ENCODE peak calls at places on chromosomes 16 and 17, in seven cellular contexts. One of them, this sample, is unnamed.

GRCh38 chr16:19094542-19095365 is 19.0 kb upstream of the ITPRIPL2 start:
- DNase-seq in fibroblast of lung: peak; percentile 28
- DNase-seq in neural progenitor cell: no peak
- DNase-seq in left lung: no peak
- DNase-seq in pancreas: no peak
- DNase-seq in tibial artery: no peak
- DNase-seq in body of pancreas: peak; percentile 75
- DNase-seq in this sample: no peak

GRCh38 chr16:88452485-88453216 is 429 bp upstream of the ZFPM1 start:
- DNase-seq in left lung: peak; percentile 98
- DNase-seq in neural progenitor cell: peak; percentile 96
- DNase-seq in tibial artery: peak; percentile 95
- DNase-seq in body of pancreas: peak; percentile 100
- DNase-seq in pancreas: peak; percentile 100
- DNase-seq in fibroblast of lung: peak; percentile 93
- DNase-seq in this sample: peak; percentile 96

GRCh38 chr16:27572711-27573110 is 22.8 kb downstream of the KATNIP start:
- DNase-seq in fibroblast of lung: peak; percentile 19
- DNase-seq in body of pancreas: no peak
- DNase-seq in pancreas: no peak
- DNase-seq in neural progenitor cell: no peak
- DNase-seq in left lung: no peak
- DNase-seq in tibial artery: no peak
- DNase-seq in this sample: no peak

GRCh38 chr17:59375858-59376257 is 44.4 kb downstream of the YPEL2 start:
- DNase-seq in fibroblast of lung: no peak
- DNase-seq in pancreas: no peak
- DNase-seq in neural progenitor cell: no peak
- DNase-seq in body of pancreas: no peak
- DNase-seq in left lung: no peak
- DNase-seq in tibial artery: no peak
- DNase-seq in this sample: no peak

GRCh38 chr17:21419299-21420239 is 43.4 kb downstream of the KCNJ12 start:
- DNase-seq in neural progenitor cell: no peak
- DNase-seq in tibial artery: no peak
- DNase-seq in body of pancreas: no peak
- DNase-seq in pancreas: no peak
- DNase-seq in left lung: peak; percentile 27
- DNase-seq in fibroblast of lung: no peak
- DNase-seq in this sample: peak; percentile 48

GRCh38 chr17:58960068-58960467 is 146.6 kb downstream of the TRIM37 start:
- DNase-seq in left lung: no peak
- DNase-seq in fibroblast of lung: peak; percentile 62
- DNase-seq in tibial artery: no peak
- DNase-seq in neural progenitor cell: no peak
- DNase-seq in body of pancreas: peak; percentile 13
- DNase-seq in pancreas: no peak
- DNase-seq in this sample: no peak

GRCh38 chr17:80470603-80471002 is 5.8 kb downstream of the NPTX1 start:
- DNase-seq in tibial artery: no peak
- DNase-seq in body of pancreas: no peak
- DNase-seq in fibroblast of lung: no peak
- DNase-seq in left lung: no peak
- DNase-seq in neural progenitor cell: no peak
- DNase-seq in pancreas: no peak
- DNase-seq in this sample: no peak

GRCh38 chr16:67800252-67801046 is 5.9 kb downstream of the RANBP10 start:
- DNase-seq in body of pancreas: no peak
- DNase-seq in neural progenitor cell: no peak
- DNase-seq in tibial artery: no peak
- DNase-seq in left lung: no peak
- DNase-seq in pancreas: no peak
- DNase-seq in fibroblast of lung: no peak
- DNase-seq in this sample: no peak

GRCh38 chr17:44086364-44087311 is 16.1 kb downstream of the G6PC3 start:
- DNase-seq in fibroblast of lung: peak; percentile 85
- DNase-seq in left lung: peak; percentile 57
- DNase-seq in body of pancreas: peak; percentile 28
- DNase-seq in neural progenitor cell: peak; percentile 67
- DNase-seq in pancreas: no peak
- DNase-seq in tibial artery: no peak
- DNase-seq in this sample: peak; percentile 89

GRCh38 chr17:29212681-29213121 is 32.5 kb upstream of the MYO18A start:
- DNase-seq in body of pancreas: no peak
- DNase-seq in pancreas: no peak
- DNase-seq in fibroblast of lung: no peak
- DNase-seq in left lung: no peak
- DNase-seq in neural progenitor cell: no peak
- DNase-seq in tibial artery: no peak
- DNase-seq in this sample: no peak

GRCh38 chr17:3030096-3030495 is 33.3 kb downstream of the OR1D5 start:
- DNase-seq in pancreas: no peak
- DNase-seq in left lung: no peak
- DNase-seq in tibial artery: peak; percentile 23
- DNase-seq in body of pancreas: no peak
- DNase-seq in fibroblast of lung: peak; percentile 89
- DNase-seq in neural progenitor cell: no peak
- DNase-seq in this sample: no peak

GRCh38 chr17:42288078-42288984 is at the start of gene STAT5A:
- DNase-seq in body of pancreas: peak; percentile 90
- DNase-seq in neural progenitor cell: peak; percentile 82
- DNase-seq in tibial artery: peak; percentile 94
- DNase-seq in pancreas: peak; percentile 86
- DNase-seq in fibroblast of lung: peak; percentile 82
- DNase-seq in left lung: peak; percentile 92
- DNase-seq in this sample: peak; percentile 81

GRCh38 chr17:36936455-36936934 is 780 bp upstream of the LHX1 start:
- DNase-seq in body of pancreas: no peak
- DNase-seq in fibroblast of lung: no peak
- DNase-seq in left lung: no peak
- DNase-seq in tibial artery: no peak
- DNase-seq in pancreas: no peak
- DNase-seq in neural progenitor cell: peak; percentile 90
- DNase-seq in this sample: peak; percentile 93

GRCh38 chr16:67311607-67312449 is 14.7 kb downstream of the KCTD19 start:
- DNase-seq in body of pancreas: no peak
- DNase-seq in fibroblast of lung: peak; percentile 99
- DNase-seq in tibial artery: peak; percentile 46
- DNase-seq in pancreas: no peak
- DNase-seq in neural progenitor cell: no peak
- DNase-seq in left lung: no peak
- DNase-seq in this sample: no peak

GRCh38 chr17:66423436-66423922 is 121.1 kb downstream of the PRKCA start:
- DNase-seq in fibroblast of lung: no peak
- DNase-seq in tibial artery: no peak
- DNase-seq in left lung: no peak
- DNase-seq in pancreas: no peak
- DNase-seq in body of pancreas: no peak
- DNase-seq in neural progenitor cell: no peak
- DNase-seq in this sample: no peak

GRCh38 chr17:43878260-43879082 is 28.9 kb downstream of the MPP2 start:
- DNase-seq in left lung: peak; percentile 71
- DNase-seq in body of pancreas: peak; percentile 79
- DNase-seq in neural progenitor cell: peak; percentile 86
- DNase-seq in fibroblast of lung: peak; percentile 87
- DNase-seq in pancreas: peak; percentile 73
- DNase-seq in tibial artery: peak; percentile 58
- DNase-seq in this sample: peak; percentile 94

GRCh38 chr16:87464691-87465300 is 28.0 kb downstream of the ZCCHC14 start:
- DNase-seq in left lung: peak; percentile 90
- DNase-seq in body of pancreas: peak; percentile 63
- DNase-seq in neural progenitor cell: no peak
- DNase-seq in fibroblast of lung: peak; percentile 98
- DNase-seq in tibial artery: peak; percentile 94
- DNase-seq in pancreas: peak; percentile 54
- DNase-seq in this sample: no peak

GRCh38 chr16:85610059-85610445 is 3.1 kb upstream of the GSE1 start:
- DNase-seq in tibial artery: no peak
- DNase-seq in neural progenitor cell: no peak
- DNase-seq in body of pancreas: no peak
- DNase-seq in pancreas: no peak
- DNase-seq in fibroblast of lung: no peak
- DNase-seq in left lung: no peak
- DNase-seq in this sample: no peak

GRCh38 chr16:26709175-26709574 is 357.6 kb upstream of the C16orf82 start:
- DNase-seq in fibroblast of lung: no peak
- DNase-seq in neural progenitor cell: no peak
- DNase-seq in pancreas: no peak
- DNase-seq in left lung: no peak
- DNase-seq in body of pancreas: peak; percentile 25
- DNase-seq in tibial artery: no peak
- DNase-seq in this sample: peak; percentile 42

GRCh38 chr17:81000631-81001357 is 9.2 kb downstream of the CHMP6 start:
- DNase-seq in pancreas: peak; percentile 57
- DNase-seq in fibroblast of lung: no peak
- DNase-seq in body of pancreas: peak; percentile 65
- DNase-seq in neural progenitor cell: no peak
- DNase-seq in left lung: no peak
- DNase-seq in tibial artery: no peak
- DNase-seq in this sample: no peak

GRCh38 chr16:30031477-30031918 is 427 bp upstream of the TLCD3B start:
- DNase-seq in body of pancreas: no peak
- DNase-seq in fibroblast of lung: no peak
- DNase-seq in neural progenitor cell: no peak
- DNase-seq in pancreas: no peak
- DNase-seq in left lung: no peak
- DNase-seq in tibial artery: no peak
- DNase-seq in this sample: peak; percentile 45

GRCh38 chr16:30028438-30029093 is 2.5 kb downstream of the TLCD3B start:
- DNase-seq in tibial artery: no peak
- DNase-seq in body of pancreas: no peak
- DNase-seq in pancreas: no peak
- DNase-seq in left lung: no peak
- DNase-seq in neural progenitor cell: peak; percentile 89
- DNase-seq in fibroblast of lung: no peak
- DNase-seq in this sample: peak; percentile 77

GRCh38 chr16:30032083-30032819 is 1.2 kb upstream of the TLCD3B start:
- DNase-seq in neural progenitor cell: peak; percentile 83
- DNase-seq in fibroblast of lung: peak; percentile 70
- DNase-seq in body of pancreas: peak; percentile 49
- DNase-seq in pancreas: no peak
- DNase-seq in tibial artery: no peak
- DNase-seq in left lung: no peak
- DNase-seq in this sample: peak; percentile 87

GRCh38 chr16:30030841-30031413 is at the start of gene TLCD3B:
- DNase-seq in tibial artery: no peak
- DNase-seq in left lung: no peak
- DNase-seq in fibroblast of lung: no peak
- DNase-seq in body of pancreas: no peak
- DNase-seq in pancreas: no peak
- DNase-seq in neural progenitor cell: peak; percentile 85
- DNase-seq in this sample: peak; percentile 86

GRCh38 chr16:30030011-30030685 is 923 bp downstream of the TLCD3B start:
- DNase-seq in neural progenitor cell: peak; percentile 46
- DNase-seq in fibroblast of lung: no peak
- DNase-seq in tibial artery: no peak
- DNase-seq in left lung: no peak
- DNase-seq in body of pancreas: no peak
- DNase-seq in pancreas: no peak
- DNase-seq in this sample: peak; percentile 36
- H3K27ac ChIP-seq in neural progenitor cell: no peak overlapping the region
- H3K27ac ChIP-seq in fibroblast of lung: no peak overlapping the region
- H3K27ac ChIP-seq in tibial artery: no peak overlapping the region
- H3K27ac ChIP-seq in left lung: no peak overlapping the region
- H3K27ac ChIP-seq in body of pancreas: no peak overlapping the region
- H3K27ac ChIP-seq in pancreas: no peak overlapping the region
- H3K27ac ChIP-seq in this sample: no peak overlapping the region

GRCh38 chr16:896261-897199 is 74.3 kb downstream of the LMF1 start:
- DNase-seq in neural progenitor cell: no peak
- DNase-seq in body of pancreas: no peak
- DNase-seq in tibial artery: no peak
- DNase-seq in fibroblast of lung: no peak
- DNase-seq in left lung: no peak
- DNase-seq in pancreas: peak; percentile 16
- DNase-seq in this sample: no peak
- H3K27ac ChIP-seq in neural progenitor cell: no peak overlapping the region
- H3K27ac ChIP-seq in body of pancreas: peak overlapping the region; percentile 24
- H3K27ac ChIP-seq in tibial artery: no peak overlapping the region
- H3K27ac ChIP-seq in fibroblast of lung: no peak overlapping the region
- H3K27ac ChIP-seq in left lung: no peak overlapping the region
- H3K27ac ChIP-seq in pancreas: no peak overlapping the region
- H3K27ac ChIP-seq in this sample: no peak overlapping the region

GRCh38 chr17:30324723-30325122 is 9.1 kb downstream of the TMIGD1 start:
- DNase-seq in neural progenitor cell: no peak
- DNase-seq in fibroblast of lung: no peak
- DNase-seq in tibial artery: no peak
- DNase-seq in pancreas: no peak
- DNase-seq in body of pancreas: no peak
- DNase-seq in left lung: no peak
- DNase-seq in this sample: no peak

GRCh38 chr17:30321314-30321713 is 12.5 kb downstream of the TMIGD1 start:
- DNase-seq in pancreas: no peak
- DNase-seq in tibial artery: no peak
- DNase-seq in neural progenitor cell: no peak
- DNase-seq in left lung: no peak
- DNase-seq in fibroblast of lung: no peak
- DNase-seq in body of pancreas: no peak
- DNase-seq in this sample: no peak

GRCh38 chr17:30326816-30327215 is 7.0 kb downstream of the TMIGD1 start:
- DNase-seq in left lung: no peak
- DNase-seq in body of pancreas: no peak
- DNase-seq in pancreas: no peak
- DNase-seq in fibroblast of lung: no peak
- DNase-seq in neural progenitor cell: no peak
- DNase-seq in tibial artery: no peak
- DNase-seq in this sample: no peak

GRCh38 chr17:30323262-30323894 is 10.5 kb downstream of the TMIGD1 start:
- DNase-seq in pancreas: no peak
- DNase-seq in tibial artery: no peak
- DNase-seq in left lung: no peak
- DNase-seq in neural progenitor cell: no peak
- DNase-seq in fibroblast of lung: no peak
- DNase-seq in body of pancreas: peak; percentile 11
- DNase-seq in this sample: no peak

DNA sequence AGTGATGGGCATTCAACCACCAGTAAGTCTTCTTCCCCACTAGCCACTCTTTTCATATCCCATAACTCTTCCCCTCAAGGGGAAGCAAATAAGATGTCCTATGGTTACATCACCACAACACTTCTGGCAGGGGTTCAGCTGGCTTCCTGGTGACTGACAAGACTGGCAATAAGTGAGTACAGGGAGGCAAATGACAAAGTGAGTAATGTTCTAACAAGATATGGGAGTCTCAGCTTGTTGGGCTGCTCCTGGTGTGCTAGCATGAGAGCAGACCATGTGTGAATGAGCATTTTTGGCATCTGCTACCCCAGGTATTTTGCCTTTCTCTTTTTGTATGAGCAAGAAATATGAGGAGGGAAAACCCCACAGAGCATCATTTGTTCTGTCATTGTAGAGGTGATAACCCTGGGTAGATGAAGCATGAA is 9.9 kb downstream of the TMIGD1 start:
- DNase-seq in body of pancreas: peak; percentile 51
- DNase-seq in fibroblast of lung: peak; percentile 53
- DNase-seq in tibial artery: peak; percentile 53
- DNase-seq in pancreas: no peak
- DNase-seq in left lung: peak; percentile 53
- DNase-seq in neural progenitor cell: no peak
- DNase-seq in this sample: no peak
- H3K27ac ChIP-seq in body of pancreas: no peak overlapping the region
- H3K27ac ChIP-seq in fibroblast of lung: no peak overlapping the region
- H3K27ac ChIP-seq in tibial artery: no peak overlapping the region
- H3K27ac ChIP-seq in pancreas: no peak overlapping the region
- H3K27ac ChIP-seq in left lung: no peak overlapping the region
- H3K27ac ChIP-seq in neural progenitor cell: no peak overlapping the region
- H3K27ac ChIP-seq in this sample: no peak overlapping the region

GRCh38 chr17:7477392-7478275 is 1.8 kb downstream of the ZBTB4 start:
- DNase-seq in neural progenitor cell: peak; percentile 71
- DNase-seq in fibroblast of lung: peak; percentile 87
- DNase-seq in pancreas: peak; percentile 60
- DNase-seq in body of pancreas: peak; percentile 63
- DNase-seq in tibial artery: peak; percentile 64
- DNase-seq in left lung: peak; percentile 56
- DNase-seq in this sample: no peak
- H3K27ac ChIP-seq in neural progenitor cell: no peak overlapping the region
- H3K27ac ChIP-seq in fibroblast of lung: peak overlapping the region; percentile 91
- H3K27ac ChIP-seq in pancreas: peak overlapping the region; percentile 99
- H3K27ac ChIP-seq in body of pancreas: peak overlapping the region; percentile 99
- H3K27ac ChIP-seq in tibial artery: peak overlapping the region; percentile 100
- H3K27ac ChIP-seq in left lung: peak overlapping the region; percentile 100
- H3K27ac ChIP-seq in this sample: no peak overlapping the region

This sample was measured in H9.